ENCODE peak calls at places on chromosomes 7 and 10, in six cellular contexts. D, R, S, J, K and L are unnamed samples.

GRCh38 chr7:99752354-99752753 is 17.4 kb upstream of the CYP3A7 start:
- DNase-seq in S (peak; percentile 62), R (peak; percentile 42), D (no peak), K (no peak), J (no peak), L (no peak)

GRCh38 chr10:132632091-132632561 is 94.5 kb downstream of the INPP5A start:
- DNase-seq in R (no peak), S (no peak), J (no peak), K (no peak), D (peak; percentile 76), L (peak; percentile 91)

GRCh38 chr10:113844091-113844490 is 9.8 kb downstream of the DCLRE1A start:
- DNase-seq in S (no peak), D (no peak), K (no peak), R (no peak), J (no peak), L (no peak)

GRCh38 chr10:119658274-119658673 is 7.1 kb downstream of the BAG3 start:
- DNase-seq in J (peak; percentile 82), D (peak; percentile 79), R (peak; percentile 74), S (peak; percentile 85), K (peak; percentile 94), L (peak; percentile 88)

GRCh38 chr10:80100861-80101695 is 22.6 kb downstream of the TMEM254 start:
- DNase-seq in K (no peak), S (no peak), R (no peak), J (no peak), D (no peak), L (no peak)

GRCh38 chr10:114668375-114669080 is 10.5 kb upstream of the ABLIM1 start:
- DNase-seq in D (no peak), J (no peak), R (no peak), K (no peak), S (no peak), L (no peak)

GRCh38 chr7:26930201-26930600 is 65.8 kb upstream of the SKAP2 start:
- DNase-seq in D (no peak), S (no peak), R (no peak), K (no peak), J (no peak), L (no peak)

GRCh38 chr10:113493943-113494342 is 58.9 kb upstream of the HABP2 start:
- DNase-seq in D (no peak), J (no peak), K (no peak), R (no peak), S (no peak), L (no peak)

GRCh38 chr10:78458983-78459638 is 425.4 kb downstream of the RPS24 start:
- DNase-seq in J (no peak), R (peak; percentile 48), K (no peak), D (no peak), S (no peak), L (no peak)

GRCh38 chr10:96919785-96920425 is 87.8 kb downstream of the LCOR start:
- DNase-seq in S (no peak), K (no peak), D (no peak), J (no peak), R (no peak), L (no peak)

GRCh38 chr7:111844904-111845662 is 282.8 kb upstream of the IMMP2L start:
- DNase-seq in R (no peak), K (no peak), S (no peak), J (no peak), D (no peak), L (no peak)

GRCh38 chr7:108528183-108528712 is 2.3 kb upstream of the PNPLA8 start:
- DNase-seq in J (no peak), K (no peak), R (no peak), D (no peak), S (no peak), L (no peak)

GRCh38 chr7:65927489-65928448 is 54.2 kb downstream of the GUSB start:
- DNase-seq in K (no peak), J (no peak), R (no peak), S (no peak), D (no peak), L (no peak)

GRCh38 chr10:80462277-80462985 is 8.3 kb downstream of the TSPAN14 start:
- DNase-seq in D (no peak), S (no peak), J (no peak), R (no peak), K (peak; percentile 38), L (peak; percentile 43)

GRCh38 chr7:98724591-98724990 is 107.5 kb downstream of the NPTX2 start:
- DNase-seq in R (no peak), J (no peak), S (no peak), K (no peak), D (no peak), L (no peak)

GRCh38 chr10:109912335-109913282 is 10.7 kb downstream of the XPNPEP1 start:
- DNase-seq in S (no peak), R (no peak), K (no peak), J (no peak), D (no peak), L (no peak)

GRCh38 chr10:78408671-78409472 is 375.2 kb downstream of the RPS24 start:
- DNase-seq in R (peak; percentile 90), S (peak; percentile 90), K (peak; percentile 98), D (peak; percentile 85), J (peak; percentile 87), L (peak; percentile 89)

GRCh38 chr7:33764752-33765451 is 140.4 kb upstream of the BMPER start:
- DNase-seq in S (peak; percentile 34), J (no peak), D (no peak), K (no peak), R (no peak), L (no peak)

GRCh38 chr7:149547126-149547525 is 49.5 kb upstream of the ZNF746 start:
- DNase-seq in D (no peak), K (no peak), R (no peak), S (no peak), J (no peak), L (no peak)

GRCh38 chr10:112311481-112311880 is 28.3 kb downstream of the TECTB start:
- DNase-seq in K (no peak), J (no peak), R (no peak), D (no peak), S (no peak), L (no peak)

GRCh38 chr7:21256310-21256877 is 171.5 kb upstream of the SP4 start:
- DNase-seq in R (peak; percentile 20), D (no peak), K (peak; percentile 23), J (no peak), S (no peak), L (no peak)

GRCh38 chr7:22184549-22185199 is 172.3 kb downstream of the RAPGEF5 start:
- DNase-seq in K (no peak), S (no peak), J (no peak), D (no peak), R (no peak), L (no peak)

GRCh38 chr10:120424198-120424464 is 32.9 kb upstream of the PLPP4 start:
- DNase-seq in R (no peak), D (no peak), S (no peak), J (no peak), K (no peak), L (no peak)

GRCh38 chr10:80320377-80320776 is 30.9 kb upstream of the MAT1A start:
- DNase-seq in K (no peak), J (no peak), D (no peak), R (no peak), S (no peak), L (no peak)

GRCh38 chr7:66807736-66808135 is 67.2 kb downstream of the RABGEF1 start:
- DNase-seq in S (no peak), R (no peak), K (no peak), D (no peak), J (no peak), L (no peak)

GRCh38 chr10:10794056-10794455 is 223.6 kb upstream of the CELF2 start:
- DNase-seq in S (no peak), K (peak; percentile 15), R (no peak), J (no peak), D (no peak), L (no peak)

GRCh38 chr10:86300399-86300925 is 66.1 kb downstream of the GRID1 start:
- DNase-seq in R (no peak), J (no peak), S (no peak), K (no peak), D (no peak), L (no peak)

GRCh38 chr7:28346972-28347371 is 65.3 kb upstream of the CREB5 start:
- DNase-seq in R (no peak), D (no peak), S (no peak), K (no peak), J (no peak), L (no peak)
- H3K27ac ChIP-seq in R (no peak overlapping the region), D (no peak overlapping the region), S (no peak overlapping the region), K (no peak overlapping the region), J (no peak overlapping the region), L (no peak overlapping the region)

GRCh38 chr7:32511791-32512190 is 16.5 kb downstream of the AVL9 start:
- DNase-seq in J (no peak), R (no peak), D (no peak), S (no peak), K (no peak), L (no peak)
- H3K9me3 ChIP-seq in J (no peaks in the 10 kb centered on the region), R (no peaks in the 10 kb centered on the region), D (no peaks in the 10 kb centered on the region), S (no peaks in the 10 kb centered on the region), K (no peaks in the 10 kb centered on the region), L (no peaks in the 10 kb centered on the region)

GRCh38 chr7:93147358-93147757 is 827 bp downstream of the SAMD9L start:
- DNase-seq in J (peak; percentile 42), K (peak; percentile 57), S (peak; percentile 27), R (no peak), D (no peak), L (peak; percentile 31)

GRCh38 chr7:93146465-93147127 is 1.6 kb downstream of the SAMD9L start:
- DNase-seq in R (no peak), J (no peak), K (no peak), D (no peak), S (no peak), L (peak; percentile 13)

GRCh38 chr7:93148135-93148534 is at the start of gene SAMD9L:
- DNase-seq in K (no peak), S (no peak), D (no peak), R (no peak), J (no peak), L (no peak)

GRCh38 chr7:93150200-93150835 is 2.1 kb upstream of the SAMD9L start:
- DNase-seq in K (no peak), R (no peak), D (no peak), S (no peak), J (no peak), L (no peak)

DNA sequence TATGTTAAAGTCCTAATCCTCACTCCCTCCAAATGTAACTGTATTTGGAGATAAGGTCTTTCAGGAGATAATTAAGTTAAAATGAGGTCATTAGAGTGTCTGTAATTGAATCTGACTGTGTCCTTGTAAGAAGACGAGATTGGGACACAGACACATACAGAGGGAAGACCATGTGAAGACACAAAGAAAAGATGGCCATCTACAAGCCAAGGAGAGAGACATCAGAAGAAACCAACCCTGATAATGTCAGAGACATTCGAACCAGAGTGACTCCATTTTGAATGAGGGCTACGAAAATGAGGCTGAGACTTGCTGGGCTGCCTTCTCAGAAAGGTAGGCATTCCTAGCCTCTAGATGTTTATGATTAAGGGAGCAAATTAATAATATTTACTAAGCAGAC is 542 bp upstream of the SAMD9L start:
- DNase-seq in S (no peak), D (no peak), R (no peak), J (no peak), K (no peak), L (no peak)
- H3K27ac ChIP-seq in S (peak overlapping the region; percentile 76), D (peak overlapping the region; percentile 64), R (no peak overlapping the region), J (no peak overlapping the region), K (no peak overlapping the region), L (no peak overlapping the region)

DNA sequence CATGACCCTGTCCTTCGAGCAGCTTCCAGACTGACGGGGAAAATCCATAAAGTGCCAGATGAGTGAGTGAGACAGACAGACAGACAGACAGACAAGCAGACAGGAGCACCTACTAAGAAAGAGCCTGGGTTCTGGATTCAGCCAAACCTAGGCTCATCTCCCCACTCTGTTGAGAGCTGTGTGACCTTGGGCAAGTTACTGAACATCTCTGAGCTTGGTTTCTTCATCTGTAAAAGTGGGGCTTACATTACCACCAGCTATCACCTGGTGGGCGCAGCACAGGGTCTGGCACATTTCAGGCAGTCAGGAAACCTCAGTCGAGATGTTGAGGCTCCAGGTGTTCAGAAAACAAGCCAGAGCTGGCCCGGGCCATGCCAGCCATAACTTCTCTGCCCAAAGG is 37.6 kb downstream of the C10orf105 start:
- DNase-seq in R (no peak), D (no peak), S (no peak), J (no peak), K (no peak), L (no peak)
- H3K9me3 ChIP-seq in R (no peaks in the 10 kb centered on the region), D (no peaks in the 10 kb centered on the region), S (no peaks in the 10 kb centered on the region), J (no peaks in the 10 kb centered on the region), K (no peaks in the 10 kb centered on the region), L (no peaks in the 10 kb centered on the region)